ENCODE peak calls at places on chromosome 5, in seven cellular contexts. T, J, M, F, H, R and Q are unnamed samples.

GRCh38 chr5:43386960-43387362 is 25.2 kb downstream of the CCL28 start:
- DNase-seq in H (no peak), T (no peak), R (no peak), M (no peak), J (no peak), F (peak), Q (no peak)

GRCh38 chr5:36908544-36909260 is 32.1 kb downstream of the NIPBL start:
- DNase-seq in T (peak), J (no peak), M (no peak), R (no peak), F (no peak), H (no peak), Q (no peak)

GRCh38 chr5:127826011-127826410 is 122.8 kb downstream of the CCDC192 start:
- DNase-seq in J (no peak), F (no peak), R (no peak), H (no peak), T (no peak), M (no peak), Q (no peak)

GRCh38 chr5:69113851-69114250 is 20.0 kb downstream of the SLC30A5 start:
- DNase-seq in F (no peak), M (no peak), H (no peak), R (no peak), T (no peak), J (no peak), Q (no peak)

GRCh38 chr5:176626876-176627236 is 3.5 kb downstream of the SNCB start:
- DNase-seq in M (no peak), H (no peak), R (no peak), T (no peak), F (no peak), J (no peak), Q (no peak)

GRCh38 chr5:113140837-113141661 is 164.5 kb downstream of the DCP2 start:
- DNase-seq in F (no peak), T (peak), R (peak), H (no peak), J (peak), M (peak), Q (peak)

GRCh38 chr5:141811287-141812155 is 66.7 kb downstream of the PCDH1 start:
- DNase-seq in F (peak), H (no peak), R (peak), T (no peak), M (no peak), J (peak), Q (no peak)

GRCh38 chr5:522899-523657 is 1.2 kb downstream of the SLC9A3 start:
- DNase-seq in T (no peak), J (peak), M (no peak), F (no peak), R (no peak), H (no peak), Q (no peak)

GRCh38 chr5:175840050-175840841 is 31.1 kb upstream of the CPLX2 start:
- DNase-seq in H (no peak), R (peak), T (peak), J (no peak), M (peak), F (no peak), Q (no peak)

GRCh38 chr5:15463231-15463630 is 36.7 kb upstream of the FBXL7 start:
- DNase-seq in H (no peak), R (peak), M (no peak), F (no peak), T (peak), J (no peak), Q (no peak)

GRCh38 chr5:133285583-133286021 is 233.8 kb downstream of the HSPA4 start:
- DNase-seq in M (peak), R (no peak), J (peak), H (no peak), T (peak), F (no peak), Q (no peak)

GRCh38 chr5:172733179-172733973 is 37.6 kb downstream of the DUSP1 start:
- DNase-seq in M (peak), R (peak), T (peak), F (no peak), H (no peak), J (peak), Q (peak)

GRCh38 chr5:163460562-163461176 is at the start of gene HMMR:
- DNase-seq in J (no peak), H (no peak), R (no peak), F (no peak), M (no peak), T (peak), Q (no peak)

GRCh38 chr5:38830521-38831051 is 15.2 kb upstream of the OSMR start:
- DNase-seq in F (no peak), T (no peak), H (no peak), J (no peak), R (no peak), M (peak), Q (no peak)

GRCh38 chr5:15254607-15255006 is 245.4 kb upstream of the FBXL7 start:
- DNase-seq in F (no peak), T (no peak), H (no peak), J (no peak), R (no peak), M (no peak), Q (no peak)

GRCh38 chr5:2847608-2848007 is 96.1 kb upstream of the IRX2 start:
- DNase-seq in T (no peak), F (no peak), H (no peak), M (no peak), R (no peak), J (no peak), Q (no peak)

GRCh38 chr5:35172526-35172925 is 57.8 kb downstream of the PRLR start:
- DNase-seq in M (no peak), T (no peak), J (no peak), R (no peak), H (no peak), F (no peak), Q (no peak)

GRCh38 chr5:52693279-52693678 is 94.4 kb upstream of the ITGA1 start:
- DNase-seq in F (no peak), M (peak), H (no peak), J (peak), T (peak), R (peak), Q (no peak)

GRCh38 chr5:145511351-145511750 is 323.8 kb downstream of the PRELID2 start:
- DNase-seq in H (no peak), R (no peak), J (no peak), F (no peak), T (no peak), M (no peak), Q (no peak)

GRCh38 chr5:116567100-116567499 is 7.5 kb downstream of the SEMA6A start:
- DNase-seq in H (no peak), M (no peak), T (no peak), J (no peak), R (no peak), F (no peak), Q (no peak)

GRCh38 chr5:56759521-56759920 is 55.8 kb upstream of the MAP3K1 start:
- DNase-seq in T (no peak), R (no peak), M (no peak), F (no peak), J (no peak), H (no peak), Q (no peak)

GRCh38 chr5:14112998-14113652 is 30.0 kb upstream of the TRIO start:
- DNase-seq in M (no peak), F (no peak), J (peak), H (no peak), T (no peak), R (no peak), Q (no peak)

GRCh38 chr5:147565524-147565923 is 55.7 kb upstream of the DPYSL3 start:
- DNase-seq in T (peak), F (no peak), R (peak), H (no peak), J (no peak), M (peak), Q (no peak)

GRCh38 chr5:73464016-73464745 is 15.6 kb upstream of the FOXD1 start:
- DNase-seq in M (no peak), T (peak), R (peak), J (no peak), H (no peak), F (no peak), Q (no peak)

GRCh38 chr5:153555420-153556114 is 65.1 kb downstream of the GRIA1 start:
- DNase-seq in T (no peak), H (no peak), J (no peak), F (no peak), M (no peak), R (no peak), Q (no peak)

GRCh38 chr5:32600057-32600622 is 14.8 kb downstream of the SUB1 start:
- DNase-seq in J (no peak), H (no peak), F (no peak), M (peak), R (peak), T (peak), Q (peak)

GRCh38 chr5:134413046-134413445 is 1.4 kb upstream of the CDKN2AIPNL start:
- DNase-seq in F (no peak), T (no peak), R (no peak), M (no peak), H (no peak), J (no peak), Q (no peak)

GRCh38 chr5:179229331-179229761 is 115.9 kb downstream of the ADAMTS2 start:
- DNase-seq in R (no peak), F (no peak), M (no peak), J (peak), T (no peak), H (no peak), Q (no peak)

GRCh38 chr5:79713727-79714126 is 24.1 kb downstream of the CMYA5 start:
- DNase-seq in H (no peak), R (no peak), J (no peak), F (no peak), T (no peak), M (no peak), Q (no peak)

GRCh38 chr5:110070836-110071235 is 381.1 kb downstream of the MAN2A1 start:
- DNase-seq in J (no peak), T (no peak), H (no peak), R (no peak), F (no peak), M (no peak), Q (no peak)

GRCh38 chr5:67092447-67093023 is 104.1 kb downstream of the CD180 start:
- DNase-seq in R (no peak), T (peak), J (no peak), F (no peak), M (peak), H (no peak), Q (no peak)

GRCh38 chr5:41182666-41183065 is 30.7 kb downstream of the C6 start:
- DNase-seq in H (no peak), M (no peak), J (no peak), T (no peak), R (no peak), F (no peak), Q (no peak)

GRCh38 chr5:377326-377981 is 55.9 kb downstream of the AHRR start:
- DNase-seq in M (no peak), T (no peak), R (no peak), H (no peak), F (no peak), J (peak), Q (no peak)

GRCh38 chr5:3346111-3346820 is 249.4 kb upstream of the IRX1 start:
- DNase-seq in T (no peak), J (peak), M (no peak), R (no peak), H (no peak), F (no peak), Q (no peak)